ENCODE peak calls at places on chromosomes 11 and 22, in six cellular contexts. One of them, this sample, is unnamed.

GRCh38 chr11:64544616-64545296 is 46.3 kb upstream of the SLC22A12 start:
- DNase-seq in brain microvascular endothelial cell: no peak
- DNase-seq in fibroblast of lung: no peak
- DNase-seq in neural progenitor cell: no peak
- DNase-seq in HL-60: no peak
- DNase-seq in kidney epithelial cell: no peak
- DNase-seq in this sample: no peak

GRCh38 chr11:130118636-130119387 is 40.8 kb upstream of the ST14 start:
- DNase-seq in brain microvascular endothelial cell: no peak
- DNase-seq in fibroblast of lung: no peak
- DNase-seq in neural progenitor cell: no peak
- DNase-seq in HL-60: peak; percentile 29
- DNase-seq in kidney epithelial cell: no peak
- DNase-seq in this sample: no peak

GRCh38 chr11:7089328-7090251 is 792 bp downstream of the RBMXL2 start:
- DNase-seq in brain microvascular endothelial cell: no peak
- DNase-seq in fibroblast of lung: no peak
- DNase-seq in neural progenitor cell: no peak
- DNase-seq in HL-60: no peak
- DNase-seq in kidney epithelial cell: no peak
- DNase-seq in this sample: no peak

GRCh38 chr11:46918087-46918751 is at the start of gene LRP4:
- DNase-seq in brain microvascular endothelial cell: no peak
- DNase-seq in fibroblast of lung: peak; percentile 21
- DNase-seq in neural progenitor cell: peak; percentile 82
- DNase-seq in HL-60: no peak
- DNase-seq in kidney epithelial cell: no peak
- DNase-seq in this sample: no peak

GRCh38 chr11:134041791-134042696 is 26.8 kb upstream of the JAM3 start:
- DNase-seq in brain microvascular endothelial cell: no peak
- DNase-seq in fibroblast of lung: no peak
- DNase-seq in neural progenitor cell: no peak
- DNase-seq in HL-60: no peak
- DNase-seq in kidney epithelial cell: no peak
- DNase-seq in this sample: peak; percentile 92

GRCh38 chr11:110858556-110858921 is 146.3 kb upstream of the ARHGAP20 start:
- DNase-seq in brain microvascular endothelial cell: no peak
- DNase-seq in fibroblast of lung: peak; percentile 36
- DNase-seq in neural progenitor cell: no peak
- DNase-seq in HL-60: no peak
- DNase-seq in kidney epithelial cell: no peak
- DNase-seq in this sample: peak; percentile 21

GRCh38 chr11:128061321-128061871 is 526.0 kb downstream of the ETS1 start:
- DNase-seq in brain microvascular endothelial cell: no peak
- DNase-seq in fibroblast of lung: peak; percentile 74
- DNase-seq in neural progenitor cell: no peak
- DNase-seq in HL-60: no peak
- DNase-seq in kidney epithelial cell: peak; percentile 62
- DNase-seq in this sample: peak; percentile 39

GRCh38 chr11:128453444-128454336 is 133.7 kb downstream of the ETS1 start:
- DNase-seq in brain microvascular endothelial cell: peak; percentile 95
- DNase-seq in fibroblast of lung: peak; percentile 90
- DNase-seq in neural progenitor cell: no peak
- DNase-seq in HL-60: no peak
- DNase-seq in kidney epithelial cell: peak; percentile 93
- DNase-seq in this sample: peak; percentile 97

GRCh38 chr11:41954034-41954433 is 494.6 kb upstream of the LRRC4C start:
- DNase-seq in brain microvascular endothelial cell: peak; percentile 78
- DNase-seq in fibroblast of lung: no peak
- DNase-seq in neural progenitor cell: no peak
- DNase-seq in HL-60: no peak
- DNase-seq in kidney epithelial cell: peak; percentile 14
- DNase-seq in this sample: peak; percentile 53

GRCh38 chr11:119518746-119519382 is 95.9 kb upstream of the THY1 start:
- DNase-seq in brain microvascular endothelial cell: peak; percentile 47
- DNase-seq in fibroblast of lung: peak; percentile 37
- DNase-seq in neural progenitor cell: peak; percentile 89
- DNase-seq in HL-60: no peak
- DNase-seq in kidney epithelial cell: peak; percentile 12
- DNase-seq in this sample: peak; percentile 5

GRCh38 chr11:47941907-47942558 is 38.3 kb upstream of the PTPRJ start:
- DNase-seq in brain microvascular endothelial cell: no peak
- DNase-seq in fibroblast of lung: no peak
- DNase-seq in neural progenitor cell: peak; percentile 29
- DNase-seq in HL-60: peak; percentile 70
- DNase-seq in kidney epithelial cell: no peak
- DNase-seq in this sample: no peak

GRCh38 chr11:11279956-11280689 is 72.9 kb downstream of the CSNK2A3 start:
- DNase-seq in brain microvascular endothelial cell: peak; percentile 22
- DNase-seq in fibroblast of lung: peak; percentile 42
- DNase-seq in neural progenitor cell: no peak
- DNase-seq in HL-60: no peak
- DNase-seq in kidney epithelial cell: no peak
- DNase-seq in this sample: no peak

GRCh38 chr11:16252373-16252772 is 104.0 kb downstream of the SOX6 start:
- DNase-seq in brain microvascular endothelial cell: peak; percentile 4
- DNase-seq in fibroblast of lung: peak; percentile 2
- DNase-seq in neural progenitor cell: peak; percentile 29
- DNase-seq in HL-60: no peak
- DNase-seq in kidney epithelial cell: no peak
- DNase-seq in this sample: peak; percentile 1

GRCh38 chr22:46453006-46453828 is 84.2 kb downstream of the CELSR1 start:
- DNase-seq in brain microvascular endothelial cell: no peak
- DNase-seq in fibroblast of lung: no peak
- DNase-seq in neural progenitor cell: no peak
- DNase-seq in HL-60: no peak
- DNase-seq in kidney epithelial cell: no peak
- DNase-seq in this sample: no peak

GRCh38 chr11:64856382-64857227 is 12.2 kb upstream of the CDC42BPG start:
- DNase-seq in brain microvascular endothelial cell: peak; percentile 69
- DNase-seq in fibroblast of lung: peak; percentile 72
- DNase-seq in neural progenitor cell: no peak
- DNase-seq in HL-60: peak; percentile 96
- DNase-seq in kidney epithelial cell: peak; percentile 81
- DNase-seq in this sample: peak; percentile 87

GRCh38 chr11:123561046-123561781 is 93.2 kb downstream of the SCN3B start:
- DNase-seq in brain microvascular endothelial cell: peak; percentile 32
- DNase-seq in fibroblast of lung: no peak
- DNase-seq in neural progenitor cell: peak; percentile 58
- DNase-seq in HL-60: no peak
- DNase-seq in kidney epithelial cell: no peak
- DNase-seq in this sample: peak; percentile 40
- TF ChIP-seq CTCF in brain microvascular endothelial cell: peak; percentile 69
- TF ChIP-seq CTCF in fibroblast of lung: no peak
- TF ChIP-seq CTCF in neural progenitor cell: peak; percentile 52
- TF ChIP-seq CTCF in HL-60: no peak
- TF ChIP-seq CTCF in kidney epithelial cell: peak; percentile 71
- TF ChIP-seq CTCF in this sample: peak; percentile 53

DNA sequence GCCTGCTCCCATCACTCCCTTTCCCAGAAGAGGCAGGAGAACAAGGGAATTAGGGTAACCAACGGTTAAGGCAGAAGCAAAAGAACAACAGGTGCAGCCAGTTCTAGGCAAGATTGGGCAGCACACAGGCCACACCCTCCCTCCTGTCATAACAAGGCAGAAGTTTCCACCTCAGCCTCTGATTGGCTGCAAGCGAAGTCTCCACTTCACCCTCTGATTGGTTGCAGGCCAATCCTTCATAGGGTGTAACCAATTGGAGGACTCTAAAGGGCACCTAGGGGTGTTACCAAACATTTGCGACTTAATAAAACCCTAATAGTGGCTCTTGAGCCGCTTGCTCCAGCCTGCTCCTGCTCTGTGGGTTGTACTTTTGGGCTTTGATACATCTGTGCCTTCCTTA is 153.8 kb downstream of the CACNA1I start:
- DNase-seq in brain microvascular endothelial cell: no peak
- DNase-seq in fibroblast of lung: no peak
- DNase-seq in neural progenitor cell: no peak
- DNase-seq in HL-60: no peak
- DNase-seq in kidney epithelial cell: no peak
- DNase-seq in this sample: no peak
- H3K4me3 ChIP-seq in brain microvascular endothelial cell: no peak overlapping the region
- H3K4me3 ChIP-seq in fibroblast of lung: no peak overlapping the region
- H3K4me3 ChIP-seq in neural progenitor cell: no peak overlapping the region
- H3K4me3 ChIP-seq in HL-60: no peak overlapping the region
- H3K4me3 ChIP-seq in kidney epithelial cell: no peak overlapping the region
- H3K4me3 ChIP-seq in this sample: no peak overlapping the region

GRCh38 chr11:22923561-22923960 is 63.3 kb upstream of the CCDC179 start:
- DNase-seq in brain microvascular endothelial cell: no peak
- DNase-seq in fibroblast of lung: no peak
- DNase-seq in neural progenitor cell: no peak
- DNase-seq in HL-60: no peak
- DNase-seq in kidney epithelial cell: no peak
- DNase-seq in this sample: no peak

GRCh38 chr11:22927793-22928192 is 67.5 kb upstream of the CCDC179 start:
- DNase-seq in brain microvascular endothelial cell: no peak
- DNase-seq in fibroblast of lung: no peak
- DNase-seq in neural progenitor cell: no peak
- DNase-seq in HL-60: no peak
- DNase-seq in kidney epithelial cell: no peak
- DNase-seq in this sample: no peak

GRCh38 chr11:22926341-22926740 is 66.1 kb upstream of the CCDC179 start:
- DNase-seq in brain microvascular endothelial cell: no peak
- DNase-seq in fibroblast of lung: no peak
- DNase-seq in neural progenitor cell: no peak
- DNase-seq in HL-60: no peak
- DNase-seq in kidney epithelial cell: no peak
- DNase-seq in this sample: no peak

GRCh38 chr11:22930816-22931594 is 70.7 kb upstream of the CCDC179 start:
- DNase-seq in brain microvascular endothelial cell: no peak
- DNase-seq in fibroblast of lung: no peak
- DNase-seq in neural progenitor cell: no peak
- DNase-seq in HL-60: no peak
- DNase-seq in kidney epithelial cell: no peak
- DNase-seq in this sample: no peak

GRCh38 chr11:22928207-22928917 is 68.1 kb upstream of the CCDC179 start:
- DNase-seq in brain microvascular endothelial cell: no peak
- DNase-seq in fibroblast of lung: no peak
- DNase-seq in neural progenitor cell: no peak
- DNase-seq in HL-60: no peak
- DNase-seq in kidney epithelial cell: no peak
- DNase-seq in this sample: no peak
- TF ChIP-seq CTCF in brain microvascular endothelial cell: no peak
- TF ChIP-seq CTCF in fibroblast of lung: peak; percentile 24
- TF ChIP-seq CTCF in neural progenitor cell: peak; percentile 23
- TF ChIP-seq CTCF in HL-60: no peak
- TF ChIP-seq CTCF in kidney epithelial cell: no peak
- TF ChIP-seq CTCF in this sample: no peak

GRCh38 chr22:23241562-23242472 is 61.5 kb downstream of the BCR start:
- DNase-seq in brain microvascular endothelial cell: no peak
- DNase-seq in fibroblast of lung: no peak
- DNase-seq in neural progenitor cell: no peak
- DNase-seq in HL-60: no peak
- DNase-seq in kidney epithelial cell: no peak
- DNase-seq in this sample: no peak
- H3K4me3 ChIP-seq in brain microvascular endothelial cell: no peak overlapping the region
- H3K4me3 ChIP-seq in fibroblast of lung: no peak overlapping the region
- H3K4me3 ChIP-seq in neural progenitor cell: peak overlapping the region; percentile 42
- H3K4me3 ChIP-seq in HL-60: no peak overlapping the region
- H3K4me3 ChIP-seq in kidney epithelial cell: no peak overlapping the region
- H3K4me3 ChIP-seq in this sample: no peak overlapping the region

GRCh38 chr11:1404461-1405185 is 14.9 kb downstream of the BRSK2 start:
- DNase-seq in brain microvascular endothelial cell: no peak
- DNase-seq in fibroblast of lung: no peak
- DNase-seq in neural progenitor cell: peak; percentile 31
- DNase-seq in HL-60: no peak
- DNase-seq in kidney epithelial cell: no peak
- DNase-seq in this sample: no peak

GRCh38 chr11:1403721-1404460 is 14.2 kb downstream of the BRSK2 start:
- DNase-seq in brain microvascular endothelial cell: no peak
- DNase-seq in fibroblast of lung: no peak
- DNase-seq in neural progenitor cell: no peak
- DNase-seq in HL-60: no peak
- DNase-seq in kidney epithelial cell: no peak
- DNase-seq in this sample: no peak

GRCh38 chr11:1402355-1402754 is 12.6 kb downstream of the BRSK2 start:
- DNase-seq in brain microvascular endothelial cell: no peak
- DNase-seq in fibroblast of lung: no peak
- DNase-seq in neural progenitor cell: no peak
- DNase-seq in HL-60: no peak
- DNase-seq in kidney epithelial cell: no peak
- DNase-seq in this sample: no peak

GRCh38 chr11:1401656-1402221 is 12.0 kb downstream of the BRSK2 start:
- DNase-seq in brain microvascular endothelial cell: peak; percentile 34
- DNase-seq in fibroblast of lung: peak; percentile 56
- DNase-seq in neural progenitor cell: peak; percentile 93
- DNase-seq in HL-60: peak; percentile 65
- DNase-seq in kidney epithelial cell: peak; percentile 10
- DNase-seq in this sample: peak; percentile 38

GRCh38 chr11:1402776-1403620 is 13.3 kb downstream of the BRSK2 start:
- DNase-seq in brain microvascular endothelial cell: no peak
- DNase-seq in fibroblast of lung: no peak
- DNase-seq in neural progenitor cell: no peak
- DNase-seq in HL-60: no peak
- DNase-seq in kidney epithelial cell: no peak
- DNase-seq in this sample: no peak
- TF ChIP-seq CTCF in brain microvascular endothelial cell: no peak
- TF ChIP-seq CTCF in fibroblast of lung: no peak
- TF ChIP-seq CTCF in neural progenitor cell: no peak
- TF ChIP-seq CTCF in HL-60: no peak
- TF ChIP-seq CTCF in kidney epithelial cell: no peak
- TF ChIP-seq CTCF in this sample: no peak